ENCODE peak calls at places on chromosomes 2 and 18, in nine cellular contexts. Q is PC-3; A is ELR; H is endothelial cell; S is stimulated activated CD8-positive, alpha-beta memory T cell treated with anti-CD3 and anti-CD28 coated beads, Interleukin-15, amount 100 ng/mL, for 24 hours; W is COR-L47; E is HEK293T; O is effector memory CD8-positive, alpha-beta T cell; M is activated T-cell treated with anti-CD3 and anti-CD28 coated beads for 48 hours. J is an unnamed sample.

GRCh38 chr2:126804347-126804746 is 94.3 kb upstream of the TEX51 start:
- DNase-seq in M (no peak), Q (no peak), H (no peak), S (no peak), A (no peak), E (no peak), W (no peak), O (no peak), J (peak; percentile 27)

GRCh38 chr2:190683802-190684201 is 34.9 kb downstream of the NAB1 start:
- DNase-seq in Q (peak; percentile 33), W (no peak), S (no peak), H (no peak), M (no peak), E (no peak), O (no peak), A (no peak), J (no peak)

GRCh38 chr18:25639601-25640000 is 287.6 kb upstream of the ZNF521 start:
- DNase-seq in A (no peak), H (no peak), W (no peak), Q (no peak), S (no peak), M (no peak), E (no peak), O (no peak), J (no peak)

GRCh38 chr2:234995332-234996007 is 43.7 kb downstream of the SH3BP4 start:
- DNase-seq in W (no peak), S (no peak), M (no peak), Q (no peak), H (no peak), A (no peak), E (no peak), O (no peak), J (no peak)

GRCh38 chr2:165573534-165574461 is 104.3 kb downstream of the CSRNP3 start:
- DNase-seq in W (peak; percentile 87), Q (peak; percentile 62), S (no peak), H (peak; percentile 66), O (no peak), M (no peak), E (peak; percentile 72), A (no peak), J (peak; percentile 91)

GRCh38 chr2:26008851-26009566 is 24.9 kb upstream of the RAB10 start:
- DNase-seq in Q (peak; percentile 95), H (no peak), S (no peak), A (peak; percentile 78), E (no peak), O (no peak), M (no peak), W (no peak), J (no peak)

GRCh38 chr18:50410894-50411293 is 36.0 kb downstream of the SKA1 start:
- DNase-seq in A (peak; percentile 20), O (no peak), S (no peak), W (no peak), E (no peak), M (no peak), Q (no peak), H (no peak), J (no peak)

GRCh38 chr2:179022685-179023084 is 27.3 kb downstream of the CCDC141 start:
- DNase-seq in S (no peak), Q (no peak), M (no peak), O (no peak), A (no peak), H (no peak), W (no peak), E (no peak), J (no peak)

GRCh38 chr2:174158003-174158402 is 90.3 kb downstream of the OLA1 start:
- DNase-seq in W (peak; percentile 31), M (peak; percentile 4), H (peak; percentile 62), Q (peak; percentile 70), E (peak; percentile 45), A (peak; percentile 62), S (no peak), O (peak; percentile 15), J (peak; percentile 65)

GRCh38 chr2:231717281-231718180 is 9.2 kb downstream of the PTMA start:
- DNase-seq in O (no peak), M (peak; percentile 25), H (no peak), W (no peak), E (peak; percentile 50), Q (peak; percentile 45), A (peak; percentile 81), S (no peak), J (peak; percentile 82)

GRCh38 chr2:162197095-162197825 is 45.2 kb upstream of the GCG start:
- DNase-seq in A (peak; percentile 81), Q (peak; percentile 77), O (no peak), E (no peak), H (no peak), W (no peak), S (no peak), M (no peak), J (no peak)

GRCh38 chr2:28896906-28897305 is 2.4 kb downstream of the WDR43 start:
- DNase-seq in O (no peak), W (no peak), Q (peak; percentile 73), E (no peak), A (peak; percentile 87), M (no peak), S (no peak), H (no peak), J (no peak)

GRCh38 chr2:11710210-11710609 is 36.2 kb upstream of the LPIN1 start:
- DNase-seq in M (no peak), H (no peak), S (no peak), W (no peak), E (no peak), Q (peak; percentile 93), A (peak; percentile 76), O (no peak), J (no peak)

GRCh38 chr2:17538844-17539554 is 1.5 kb upstream of the VSNL1 start:
- DNase-seq in S (no peak), M (no peak), W (peak; percentile 68), H (peak; percentile 85), A (peak; percentile 10), O (no peak), E (peak; percentile 63), Q (no peak), J (peak; percentile 78)

GRCh38 chr2:216632321-216632951 is 784 bp upstream of the IGFBP2 start:
- DNase-seq in M (no peak), W (no peak), E (no peak), Q (peak; percentile 27), H (no peak), S (no peak), A (no peak), O (no peak), J (peak; percentile 43)

GRCh38 chr2:139968588-139968987 is 1188.4 kb upstream of the NXPH2 start:
- DNase-seq in H (no peak), O (no peak), S (no peak), W (no peak), A (no peak), Q (no peak), M (no peak), E (no peak), J (no peak)

GRCh38 chr2:159136405-159136804 is 150.1 kb downstream of the WDSUB1 start:
- DNase-seq in A (no peak), O (no peak), E (no peak), H (no peak), M (no peak), S (no peak), Q (no peak), W (no peak), J (no peak)

GRCh38 chr18:36451454-36452251 is 154.1 kb downstream of the FHOD3 start:
- DNase-seq in A (peak; percentile 29), S (no peak), E (no peak), M (no peak), H (no peak), W (no peak), O (no peak), Q (peak; percentile 53), J (no peak)